ENCODE peak calls at places on chromosome 21, in six cellular contexts. F is GM04503; E is GM23338; H is GM18507; N is stimulated activated CD4-positive, alpha-beta T cell treated with anti-CD3 and anti-CD28 coated beads, Interleukin-2, amount 100 ng/mL, for 24 hours; Q is posterior vena cava. K is an unnamed sample.

GRCh38 chr21:26811031-26811430 is 34.2 kb downstream of the ADAMTS1 start:
- DNase-seq in F (no peak), E (no peak), H (no peak), N (no peak), Q (no peak), K (no peak)

GRCh38 chr21:31545036-31545435 is 114.5 kb upstream of the SOD1 start:
- DNase-seq in F (no peak), E (no peak), H (no peak), N (no peak), Q (no peak), K (no peak)

GRCh38 chr21:46667735-46668380 is 32.4 kb downstream of the PRMT2 start:
- DNase-seq in F (no peak), E (peak), H (peak), N (no peak), Q (no peak), K (no peak)

GRCh38 chr21:36613064-36613463 is 85.9 kb upstream of the SIM2 start:
- DNase-seq in F (no peak), E (no peak), H (no peak), N (no peak), Q (no peak), K (no peak)

GRCh38 chr21:33299181-33299752 is 25.5 kb upstream of the IFNAR1 start:
- DNase-seq in F (no peak), E (peak), H (peak), N (peak), Q (no peak), K (peak)

GRCh38 chr21:41133896-41134522 is 34.0 kb upstream of the BACE2 start:
- DNase-seq in F (no peak), E (peak), H (no peak), N (no peak), Q (no peak), K (no peak)

GRCh38 chr21:45996311-45997204 is 15.0 kb downstream of the COL6A1 start:
- DNase-seq in F (no peak), E (no peak), H (no peak), N (no peak), Q (peak), K (peak)

GRCh38 chr21:45334591-45335081 is 46.9 kb upstream of the POFUT2 start:
- DNase-seq in F (no peak), E (no peak), H (no peak), N (no peak), Q (peak), K (no peak)

GRCh38 chr21:28639742-28640141 is 352.9 kb downstream of the LTN1 start:
- DNase-seq in F (peak), E (no peak), H (no peak), N (no peak), Q (no peak), K (no peak)

GRCh38 chr21:43352568-43353281 is 74.2 kb downstream of the SIK1 start:
- DNase-seq in F (no peak), E (no peak), H (peak), N (no peak), Q (no peak), K (no peak)

GRCh38 chr21:45030637-45031218 is 43.7 kb upstream of the ADARB1 start:
- DNase-seq in F (no peak), E (no peak), H (no peak), N (no peak), Q (peak), K (peak)

GRCh38 chr21:34697826-34698225 is 29.0 kb downstream of the CLIC6 start:
- DNase-seq in F (no peak), E (no peak), H (no peak), N (no peak), Q (no peak), K (no peak)

GRCh38 chr21:42737969-42738590 is 84.7 kb downstream of the PDE9A start:
- DNase-seq in F (no peak), E (no peak), H (no peak), N (peak), Q (no peak), K (no peak)

GRCh38 chr21:14877581-14878228 is 187.1 kb downstream of the NRIP1 start:
- DNase-seq in F (no peak), E (no peak), H (peak), N (no peak), Q (no peak), K (no peak)

GRCh38 chr21:37601915-37602314 is 235.3 kb downstream of the DYRK1A start:
- DNase-seq in F (no peak), E (no peak), H (no peak), N (no peak), Q (no peak), K (no peak)

GRCh38 chr21:23858878-23859277 is 1748.4 kb downstream of the MRPL39 start:
- DNase-seq in F (no peak), E (no peak), H (no peak), N (no peak), Q (no peak), K (no peak)

GRCh38 chr21:44567481-44568171 is 5.9 kb upstream of the KRTAP10-4 start:
- DNase-seq in F (no peak), E (no peak), H (no peak), N (no peak), Q (peak), K (no peak)

GRCh38 chr21:15749868-15750174 is 20.0 kb downstream of the USP25 start:
- DNase-seq in F (no peak), E (no peak), H (no peak), N (no peak), Q (no peak), K (no peak)

GRCh38 chr21:41460578-41461527 is 34.8 kb downstream of the MX1 start:
- DNase-seq in F (no peak), E (peak), H (peak), N (peak), Q (peak), K (no peak)

GRCh38 chr21:33783580-33783979 is 132.0 kb downstream of the ATP5PO start:
- DNase-seq in F (no peak), E (no peak), H (no peak), N (no peak), Q (no peak), K (no peak)

GRCh38 chr21:22125581-22125980 is 1127.4 kb downstream of the NCAM2 start:
- DNase-seq in F (no peak), E (no peak), H (no peak), N (no peak), Q (no peak), K (no peak)

GRCh38 chr21:44890961-44891541 is 17.6 kb upstream of the PTTG1IP start:
- DNase-seq in F (no peak), E (no peak), H (no peak), N (no peak), Q (peak), K (no peak)

GRCh38 chr21:33901421-33902288 is 13.9 kb downstream of the ATP5PO start:
- DNase-seq in F (no peak), E (peak), H (no peak), N (no peak), Q (no peak), K (no peak)

GRCh38 chr21:26515257-26515656 is 57.8 kb downstream of the CYYR1 start:
- DNase-seq in F (no peak), E (no peak), H (no peak), N (no peak), Q (no peak), K (no peak)

GRCh38 chr21:45836268-45836655 is 145.3 kb upstream of the COL6A1 start:
- DNase-seq in F (no peak), E (no peak), H (no peak), N (no peak), Q (no peak), K (peak)

GRCh38 chr21:38680401-38680800 is 125.3 kb upstream of the ETS2 start:
- DNase-seq in F (no peak), E (no peak), H (no peak), N (no peak), Q (no peak), K (no peak)

GRCh38 chr21:21232320-21232719 is 234.1 kb downstream of the NCAM2 start:
- DNase-seq in F (peak), E (peak), H (no peak), N (no peak), Q (no peak), K (no peak)

GRCh38 chr21:35190201-35190701 is 141.1 kb upstream of the RUNX1 start:
- DNase-seq in F (no peak), E (no peak), H (no peak), N (no peak), Q (no peak), K (no peak)

GRCh38 chr21:44349847-44350772 is 3.3 kb upstream of the TRPM2 start:
- DNase-seq in F (no peak), E (peak), H (no peak), N (no peak), Q (peak), K (no peak)

GRCh38 chr21:42565206-42565810 is 51.7 kb downstream of the SLC37A1 start:
- DNase-seq in F (no peak), E (no peak), H (no peak), N (no peak), Q (peak), K (peak)

GRCh38 chr21:41112740-41113692 is 54.9 kb upstream of the BACE2 start:
- DNase-seq in F (peak), E (peak), H (no peak), N (no peak), Q (no peak), K (no peak)

GRCh38 chr21:44857127-44857892 is 16.2 kb downstream of the PTTG1IP start:
- DNase-seq in F (no peak), E (no peak), H (no peak), N (no peak), Q (no peak), K (no peak)

GRCh38 chr21:29557200-29557599 is 258.5 kb downstream of the BACH1 start:
- DNase-seq in F (no peak), E (no peak), H (no peak), N (no peak), Q (no peak), K (no peak)

GRCh38 chr21:38236232-38236631 is 20.6 kb upstream of the KCNJ15 start:
- DNase-seq in F (no peak), E (peak), H (no peak), N (no peak), Q (no peak), K (no peak)

GRCh38 chr21:33969600-33969999 is 54.0 kb upstream of the ATP5PO start:
- DNase-seq in F (no peak), E (no peak), H (no peak), N (no peak), Q (no peak), K (no peak)

GRCh38 chr21:25911730-25912401 is 177.1 kb downstream of the GABPA start:
- DNase-seq in F (no peak), E (no peak), H (no peak), N (no peak), Q (no peak), K (no peak)

GRCh38 chr21:41446571-41446970 is 20.5 kb downstream of the MX1 start:
- DNase-seq in F (no peak), E (no peak), H (no peak), N (no peak), Q (no peak), K (no peak)

GRCh38 chr21:25573409-25574206 is 33.7 kb downstream of the MRPL39 start:
- DNase-seq in F (peak), E (no peak), H (no peak), N (peak), Q (no peak), K (no peak)